ENCODE peak calls at places on chromosomes 12 and 14, in six cellular contexts. One of them, this sample, is unnamed.

GRCh38 chr14:49612671-49613070 is 7.8 kb downstream of the RPL36AL start:
- DNase-seq in GOT3: no peak
- DNase-seq in activated T-helper 1 cell treated with Interleukin-2 at 50 U/mL for 16 hours: no peak
- DNase-seq in stimulated activated effector memory CD8-positive, alpha-beta T cell treated with anti-CD3 and anti-CD28 coated beads, Interleukin-12 subunit alpha, Interleukin-12 subunit beta, amount 100 ng/mL, for 72 hours: no peak
- DNase-seq in activated CD4-positive, alpha-beta memory T cell treated with anti-CD3 and anti-CD28 coated beads, Interleukin-2, amount 10 ng/mL, durations not matched to agents 7 days and 5 days: no peak
- DNase-seq in KBM-7: no peak
- DNase-seq in this sample: no peak

GRCh38 chr14:45253754-45254300 is 825 bp upstream of the MIS18BP1 start:
- DNase-seq in stimulated activated effector memory CD8-positive, alpha-beta T cell treated with anti-CD3 and anti-CD28 coated beads, Interleukin-12 subunit alpha, Interleukin-12 subunit beta, amount 100 ng/mL, for 72 hours: no peak
- DNase-seq in KBM-7: no peak
- DNase-seq in activated T-helper 1 cell treated with Interleukin-2 at 50 U/mL for 16 hours: no peak
- DNase-seq in activated CD4-positive, alpha-beta memory T cell treated with anti-CD3 and anti-CD28 coated beads, Interleukin-2, amount 10 ng/mL, durations not matched to agents 7 days and 5 days: no peak
- DNase-seq in GOT3: no peak
- DNase-seq in this sample: no peak

GRCh38 chr14:101586531-101587402 is 25.5 kb downstream of the DIO3 start:
- DNase-seq in KBM-7: no peak
- DNase-seq in GOT3: no peak
- DNase-seq in stimulated activated effector memory CD8-positive, alpha-beta T cell treated with anti-CD3 and anti-CD28 coated beads, Interleukin-12 subunit alpha, Interleukin-12 subunit beta, amount 100 ng/mL, for 72 hours: no peak
- DNase-seq in activated T-helper 1 cell treated with Interleukin-2 at 50 U/mL for 16 hours: no peak
- DNase-seq in activated CD4-positive, alpha-beta memory T cell treated with anti-CD3 and anti-CD28 coated beads, Interleukin-2, amount 10 ng/mL, durations not matched to agents 7 days and 5 days: no peak
- DNase-seq in this sample: no peak

GRCh38 chr14:90677484-90678045 is 138.7 kb downstream of the TTC7B start:
- DNase-seq in activated T-helper 1 cell treated with Interleukin-2 at 50 U/mL for 16 hours: no peak
- DNase-seq in activated CD4-positive, alpha-beta memory T cell treated with anti-CD3 and anti-CD28 coated beads, Interleukin-2, amount 10 ng/mL, durations not matched to agents 7 days and 5 days: no peak
- DNase-seq in stimulated activated effector memory CD8-positive, alpha-beta T cell treated with anti-CD3 and anti-CD28 coated beads, Interleukin-12 subunit alpha, Interleukin-12 subunit beta, amount 100 ng/mL, for 72 hours: no peak
- DNase-seq in GOT3: no peak
- DNase-seq in KBM-7: no peak
- DNase-seq in this sample: no peak

GRCh38 chr14:100424504-100425453 is 101.6 kb downstream of the SLC25A47 start:
- DNase-seq in stimulated activated effector memory CD8-positive, alpha-beta T cell treated with anti-CD3 and anti-CD28 coated beads, Interleukin-12 subunit alpha, Interleukin-12 subunit beta, amount 100 ng/mL, for 72 hours: no peak
- DNase-seq in activated T-helper 1 cell treated with Interleukin-2 at 50 U/mL for 16 hours: no peak
- DNase-seq in KBM-7: no peak
- DNase-seq in GOT3: no peak
- DNase-seq in activated CD4-positive, alpha-beta memory T cell treated with anti-CD3 and anti-CD28 coated beads, Interleukin-2, amount 10 ng/mL, durations not matched to agents 7 days and 5 days: peak; percentile 22
- DNase-seq in this sample: no peak

GRCh38 chr14:37036669-37037341 is 135.6 kb downstream of the SLC25A21 start:
- DNase-seq in stimulated activated effector memory CD8-positive, alpha-beta T cell treated with anti-CD3 and anti-CD28 coated beads, Interleukin-12 subunit alpha, Interleukin-12 subunit beta, amount 100 ng/mL, for 72 hours: no peak
- DNase-seq in activated T-helper 1 cell treated with Interleukin-2 at 50 U/mL for 16 hours: no peak
- DNase-seq in KBM-7: peak; percentile 33
- DNase-seq in activated CD4-positive, alpha-beta memory T cell treated with anti-CD3 and anti-CD28 coated beads, Interleukin-2, amount 10 ng/mL, durations not matched to agents 7 days and 5 days: no peak
- DNase-seq in GOT3: no peak
- DNase-seq in this sample: no peak

GRCh38 chr14:60331201-60332045 is 82.4 kb downstream of the PPM1A start:
- DNase-seq in stimulated activated effector memory CD8-positive, alpha-beta T cell treated with anti-CD3 and anti-CD28 coated beads, Interleukin-12 subunit alpha, Interleukin-12 subunit beta, amount 100 ng/mL, for 72 hours: peak; percentile 73
- DNase-seq in activated T-helper 1 cell treated with Interleukin-2 at 50 U/mL for 16 hours: peak; percentile 42
- DNase-seq in activated CD4-positive, alpha-beta memory T cell treated with anti-CD3 and anti-CD28 coated beads, Interleukin-2, amount 10 ng/mL, durations not matched to agents 7 days and 5 days: peak; percentile 81
- DNase-seq in GOT3: no peak
- DNase-seq in KBM-7: peak; percentile 73
- DNase-seq in this sample: peak; percentile 62

GRCh38 chr14:57889245-57889644 is 23.4 kb upstream of the SLC35F4 start:
- DNase-seq in activated CD4-positive, alpha-beta memory T cell treated with anti-CD3 and anti-CD28 coated beads, Interleukin-2, amount 10 ng/mL, durations not matched to agents 7 days and 5 days: no peak
- DNase-seq in stimulated activated effector memory CD8-positive, alpha-beta T cell treated with anti-CD3 and anti-CD28 coated beads, Interleukin-12 subunit alpha, Interleukin-12 subunit beta, amount 100 ng/mL, for 72 hours: no peak
- DNase-seq in KBM-7: no peak
- DNase-seq in activated T-helper 1 cell treated with Interleukin-2 at 50 U/mL for 16 hours: no peak
- DNase-seq in GOT3: no peak
- DNase-seq in this sample: no peak

GRCh38 chr12:59372971-59373370 is 222.9 kb upstream of the SLC16A7 start:
- DNase-seq in GOT3: no peak
- DNase-seq in stimulated activated effector memory CD8-positive, alpha-beta T cell treated with anti-CD3 and anti-CD28 coated beads, Interleukin-12 subunit alpha, Interleukin-12 subunit beta, amount 100 ng/mL, for 72 hours: no peak
- DNase-seq in activated CD4-positive, alpha-beta memory T cell treated with anti-CD3 and anti-CD28 coated beads, Interleukin-2, amount 10 ng/mL, durations not matched to agents 7 days and 5 days: no peak
- DNase-seq in KBM-7: peak; percentile 4
- DNase-seq in activated T-helper 1 cell treated with Interleukin-2 at 50 U/mL for 16 hours: no peak
- DNase-seq in this sample: no peak

GRCh38 chr12:76080729-76081415 is 3.6 kb downstream of the NAP1L1 start:
- DNase-seq in KBM-7: no peak
- DNase-seq in stimulated activated effector memory CD8-positive, alpha-beta T cell treated with anti-CD3 and anti-CD28 coated beads, Interleukin-12 subunit alpha, Interleukin-12 subunit beta, amount 100 ng/mL, for 72 hours: no peak
- DNase-seq in activated CD4-positive, alpha-beta memory T cell treated with anti-CD3 and anti-CD28 coated beads, Interleukin-2, amount 10 ng/mL, durations not matched to agents 7 days and 5 days: no peak
- DNase-seq in GOT3: no peak
- DNase-seq in activated T-helper 1 cell treated with Interleukin-2 at 50 U/mL for 16 hours: no peak
- DNase-seq in this sample: no peak

GRCh38 chr12:30578426-30578825 is 117.2 kb downstream of the IPO8 start:
- DNase-seq in activated T-helper 1 cell treated with Interleukin-2 at 50 U/mL for 16 hours: no peak
- DNase-seq in stimulated activated effector memory CD8-positive, alpha-beta T cell treated with anti-CD3 and anti-CD28 coated beads, Interleukin-12 subunit alpha, Interleukin-12 subunit beta, amount 100 ng/mL, for 72 hours: no peak
- DNase-seq in GOT3: no peak
- DNase-seq in KBM-7: no peak
- DNase-seq in activated CD4-positive, alpha-beta memory T cell treated with anti-CD3 and anti-CD28 coated beads, Interleukin-2, amount 10 ng/mL, durations not matched to agents 7 days and 5 days: no peak
- DNase-seq in this sample: no peak

GRCh38 chr14:105854600-105855245 is 328.3 kb downstream of the TMEM121 start:
- DNase-seq in KBM-7: no peak
- DNase-seq in activated T-helper 1 cell treated with Interleukin-2 at 50 U/mL for 16 hours: no peak
- DNase-seq in GOT3: no peak
- DNase-seq in stimulated activated effector memory CD8-positive, alpha-beta T cell treated with anti-CD3 and anti-CD28 coated beads, Interleukin-12 subunit alpha, Interleukin-12 subunit beta, amount 100 ng/mL, for 72 hours: no peak
- DNase-seq in activated CD4-positive, alpha-beta memory T cell treated with anti-CD3 and anti-CD28 coated beads, Interleukin-2, amount 10 ng/mL, durations not matched to agents 7 days and 5 days: no peak
- DNase-seq in this sample: no peak

GRCh38 chr14:77220246-77221017 is 38.8 kb downstream of the TMEM63C start:
- DNase-seq in stimulated activated effector memory CD8-positive, alpha-beta T cell treated with anti-CD3 and anti-CD28 coated beads, Interleukin-12 subunit alpha, Interleukin-12 subunit beta, amount 100 ng/mL, for 72 hours: no peak
- DNase-seq in GOT3: no peak
- DNase-seq in KBM-7: no peak
- DNase-seq in activated CD4-positive, alpha-beta memory T cell treated with anti-CD3 and anti-CD28 coated beads, Interleukin-2, amount 10 ng/mL, durations not matched to agents 7 days and 5 days: no peak
- DNase-seq in activated T-helper 1 cell treated with Interleukin-2 at 50 U/mL for 16 hours: no peak
- DNase-seq in this sample: no peak

GRCh38 chr12:23168459-23168858 is 543.5 kb downstream of the ETNK1 start:
- DNase-seq in activated T-helper 1 cell treated with Interleukin-2 at 50 U/mL for 16 hours: no peak
- DNase-seq in GOT3: no peak
- DNase-seq in KBM-7: no peak
- DNase-seq in stimulated activated effector memory CD8-positive, alpha-beta T cell treated with anti-CD3 and anti-CD28 coated beads, Interleukin-12 subunit alpha, Interleukin-12 subunit beta, amount 100 ng/mL, for 72 hours: no peak
- DNase-seq in activated CD4-positive, alpha-beta memory T cell treated with anti-CD3 and anti-CD28 coated beads, Interleukin-2, amount 10 ng/mL, durations not matched to agents 7 days and 5 days: no peak
- DNase-seq in this sample: no peak

GRCh38 chr12:111074559-111074958 is 154.2 kb upstream of the MYL2 start:
- DNase-seq in activated CD4-positive, alpha-beta memory T cell treated with anti-CD3 and anti-CD28 coated beads, Interleukin-2, amount 10 ng/mL, durations not matched to agents 7 days and 5 days: no peak
- DNase-seq in KBM-7: no peak
- DNase-seq in stimulated activated effector memory CD8-positive, alpha-beta T cell treated with anti-CD3 and anti-CD28 coated beads, Interleukin-12 subunit alpha, Interleukin-12 subunit beta, amount 100 ng/mL, for 72 hours: no peak
- DNase-seq in GOT3: no peak
- DNase-seq in activated T-helper 1 cell treated with Interleukin-2 at 50 U/mL for 16 hours: no peak
- DNase-seq in this sample: no peak

GRCh38 chr14:99596772-99597171 is 7.2 kb downstream of the CCDC85C start:
- DNase-seq in stimulated activated effector memory CD8-positive, alpha-beta T cell treated with anti-CD3 and anti-CD28 coated beads, Interleukin-12 subunit alpha, Interleukin-12 subunit beta, amount 100 ng/mL, for 72 hours: no peak
- DNase-seq in activated CD4-positive, alpha-beta memory T cell treated with anti-CD3 and anti-CD28 coated beads, Interleukin-2, amount 10 ng/mL, durations not matched to agents 7 days and 5 days: no peak
- DNase-seq in KBM-7: no peak
- DNase-seq in GOT3: no peak
- DNase-seq in activated T-helper 1 cell treated with Interleukin-2 at 50 U/mL for 16 hours: no peak
- DNase-seq in this sample: no peak

GRCh38 chr14:57408634-57409033 is 18.2 kb downstream of the NAA30 start:
- DNase-seq in stimulated activated effector memory CD8-positive, alpha-beta T cell treated with anti-CD3 and anti-CD28 coated beads, Interleukin-12 subunit alpha, Interleukin-12 subunit beta, amount 100 ng/mL, for 72 hours: no peak
- DNase-seq in GOT3: no peak
- DNase-seq in activated CD4-positive, alpha-beta memory T cell treated with anti-CD3 and anti-CD28 coated beads, Interleukin-2, amount 10 ng/mL, durations not matched to agents 7 days and 5 days: no peak
- DNase-seq in activated T-helper 1 cell treated with Interleukin-2 at 50 U/mL for 16 hours: no peak
- DNase-seq in KBM-7: no peak
- DNase-seq in this sample: no peak

GRCh38 chr14:43105305-43105704 is 1401.8 kb downstream of the FSCB start:
- DNase-seq in activated CD4-positive, alpha-beta memory T cell treated with anti-CD3 and anti-CD28 coated beads, Interleukin-2, amount 10 ng/mL, durations not matched to agents 7 days and 5 days: no peak
- DNase-seq in activated T-helper 1 cell treated with Interleukin-2 at 50 U/mL for 16 hours: no peak
- DNase-seq in stimulated activated effector memory CD8-positive, alpha-beta T cell treated with anti-CD3 and anti-CD28 coated beads, Interleukin-12 subunit alpha, Interleukin-12 subunit beta, amount 100 ng/mL, for 72 hours: no peak
- DNase-seq in GOT3: no peak
- DNase-seq in KBM-7: no peak
- DNase-seq in this sample: no peak

GRCh38 chr12:91139264-91139663 is 28.0 kb upstream of the LUM start:
- DNase-seq in activated T-helper 1 cell treated with Interleukin-2 at 50 U/mL for 16 hours: no peak
- DNase-seq in stimulated activated effector memory CD8-positive, alpha-beta T cell treated with anti-CD3 and anti-CD28 coated beads, Interleukin-12 subunit alpha, Interleukin-12 subunit beta, amount 100 ng/mL, for 72 hours: no peak
- DNase-seq in GOT3: no peak
- DNase-seq in activated CD4-positive, alpha-beta memory T cell treated with anti-CD3 and anti-CD28 coated beads, Interleukin-2, amount 10 ng/mL, durations not matched to agents 7 days and 5 days: no peak
- DNase-seq in KBM-7: no peak
- DNase-seq in this sample: no peak

GRCh38 chr12:51160814-51161459 is 12.0 kb downstream of the TFCP2 start:
- DNase-seq in GOT3: no peak
- DNase-seq in KBM-7: no peak
- DNase-seq in activated T-helper 1 cell treated with Interleukin-2 at 50 U/mL for 16 hours: no peak
- DNase-seq in activated CD4-positive, alpha-beta memory T cell treated with anti-CD3 and anti-CD28 coated beads, Interleukin-2, amount 10 ng/mL, durations not matched to agents 7 days and 5 days: no peak
- DNase-seq in stimulated activated effector memory CD8-positive, alpha-beta T cell treated with anti-CD3 and anti-CD28 coated beads, Interleukin-12 subunit alpha, Interleukin-12 subunit beta, amount 100 ng/mL, for 72 hours: no peak
- DNase-seq in this sample: no peak

GRCh38 chr12:41459815-41460214 is 271.7 kb downstream of the PDZRN4 start:
- DNase-seq in stimulated activated effector memory CD8-positive, alpha-beta T cell treated with anti-CD3 and anti-CD28 coated beads, Interleukin-12 subunit alpha, Interleukin-12 subunit beta, amount 100 ng/mL, for 72 hours: no peak
- DNase-seq in GOT3: no peak
- DNase-seq in activated T-helper 1 cell treated with Interleukin-2 at 50 U/mL for 16 hours: no peak
- DNase-seq in KBM-7: no peak
- DNase-seq in activated CD4-positive, alpha-beta memory T cell treated with anti-CD3 and anti-CD28 coated beads, Interleukin-2, amount 10 ng/mL, durations not matched to agents 7 days and 5 days: no peak
- DNase-seq in this sample: no peak

GRCh38 chr14:94643316-94644101 is 31.3 kb downstream of the SERPINA3 start:
- DNase-seq in activated CD4-positive, alpha-beta memory T cell treated with anti-CD3 and anti-CD28 coated beads, Interleukin-2, amount 10 ng/mL, durations not matched to agents 7 days and 5 days: no peak
- DNase-seq in activated T-helper 1 cell treated with Interleukin-2 at 50 U/mL for 16 hours: no peak
- DNase-seq in stimulated activated effector memory CD8-positive, alpha-beta T cell treated with anti-CD3 and anti-CD28 coated beads, Interleukin-12 subunit alpha, Interleukin-12 subunit beta, amount 100 ng/mL, for 72 hours: no peak
- DNase-seq in KBM-7: no peak
- DNase-seq in GOT3: no peak
- DNase-seq in this sample: no peak

GRCh38 chr14:101361044-101361443 is 200.3 kb upstream of the DIO3 start:
- DNase-seq in stimulated activated effector memory CD8-positive, alpha-beta T cell treated with anti-CD3 and anti-CD28 coated beads, Interleukin-12 subunit alpha, Interleukin-12 subunit beta, amount 100 ng/mL, for 72 hours: no peak
- DNase-seq in GOT3: no peak
- DNase-seq in KBM-7: no peak
- DNase-seq in activated T-helper 1 cell treated with Interleukin-2 at 50 U/mL for 16 hours: no peak
- DNase-seq in activated CD4-positive, alpha-beta memory T cell treated with anti-CD3 and anti-CD28 coated beads, Interleukin-2, amount 10 ng/mL, durations not matched to agents 7 days and 5 days: peak; percentile 3
- DNase-seq in this sample: no peak

GRCh38 chr12:31832740-31833540 is 104.1 kb upstream of the AMN1 start:
- DNase-seq in activated CD4-positive, alpha-beta memory T cell treated with anti-CD3 and anti-CD28 coated beads, Interleukin-2, amount 10 ng/mL, durations not matched to agents 7 days and 5 days: peak; percentile 27
- DNase-seq in KBM-7: peak; percentile 98
- DNase-seq in GOT3: no peak
- DNase-seq in activated T-helper 1 cell treated with Interleukin-2 at 50 U/mL for 16 hours: no peak
- DNase-seq in stimulated activated effector memory CD8-positive, alpha-beta T cell treated with anti-CD3 and anti-CD28 coated beads, Interleukin-12 subunit alpha, Interleukin-12 subunit beta, amount 100 ng/mL, for 72 hours: peak; percentile 5
- DNase-seq in this sample: no peak

GRCh38 chr12:123034865-123035264 is 54.4 kb downstream of the ARL6IP4 start:
- DNase-seq in activated CD4-positive, alpha-beta memory T cell treated with anti-CD3 and anti-CD28 coated beads, Interleukin-2, amount 10 ng/mL, durations not matched to agents 7 days and 5 days: no peak
- DNase-seq in activated T-helper 1 cell treated with Interleukin-2 at 50 U/mL for 16 hours: no peak
- DNase-seq in GOT3: peak; percentile 9
- DNase-seq in stimulated activated effector memory CD8-positive, alpha-beta T cell treated with anti-CD3 and anti-CD28 coated beads, Interleukin-12 subunit alpha, Interleukin-12 subunit beta, amount 100 ng/mL, for 72 hours: no peak
- DNase-seq in KBM-7: peak; percentile 20
- DNase-seq in this sample: no peak

GRCh38 chr12:90055071-90055470 is 346.4 kb upstream of the ATP2B1 start:
- DNase-seq in stimulated activated effector memory CD8-positive, alpha-beta T cell treated with anti-CD3 and anti-CD28 coated beads, Interleukin-12 subunit alpha, Interleukin-12 subunit beta, amount 100 ng/mL, for 72 hours: no peak
- DNase-seq in KBM-7: no peak
- DNase-seq in GOT3: no peak
- DNase-seq in activated CD4-positive, alpha-beta memory T cell treated with anti-CD3 and anti-CD28 coated beads, Interleukin-2, amount 10 ng/mL, durations not matched to agents 7 days and 5 days: no peak
- DNase-seq in activated T-helper 1 cell treated with Interleukin-2 at 50 U/mL for 16 hours: no peak
- DNase-seq in this sample: no peak

GRCh38 chr12:131831021-131831571 is 2.9 kb downstream of the MMP17 start:
- DNase-seq in activated CD4-positive, alpha-beta memory T cell treated with anti-CD3 and anti-CD28 coated beads, Interleukin-2, amount 10 ng/mL, durations not matched to agents 7 days and 5 days: no peak
- DNase-seq in GOT3: no peak
- DNase-seq in activated T-helper 1 cell treated with Interleukin-2 at 50 U/mL for 16 hours: no peak
- DNase-seq in stimulated activated effector memory CD8-positive, alpha-beta T cell treated with anti-CD3 and anti-CD28 coated beads, Interleukin-12 subunit alpha, Interleukin-12 subunit beta, amount 100 ng/mL, for 72 hours: no peak
- DNase-seq in KBM-7: no peak
- DNase-seq in this sample: peak; percentile 6

GRCh38 chr12:48852734-48853168 is 788 bp upstream of the DDX23 start:
- DNase-seq in KBM-7: no peak
- DNase-seq in activated CD4-positive, alpha-beta memory T cell treated with anti-CD3 and anti-CD28 coated beads, Interleukin-2, amount 10 ng/mL, durations not matched to agents 7 days and 5 days: no peak
- DNase-seq in GOT3: no peak
- DNase-seq in activated T-helper 1 cell treated with Interleukin-2 at 50 U/mL for 16 hours: no peak
- DNase-seq in stimulated activated effector memory CD8-positive, alpha-beta T cell treated with anti-CD3 and anti-CD28 coated beads, Interleukin-12 subunit alpha, Interleukin-12 subunit beta, amount 100 ng/mL, for 72 hours: no peak
- DNase-seq in this sample: no peak

GRCh38 chr14:105581551-105582341 is 55.4 kb downstream of the TMEM121 start:
- DNase-seq in activated T-helper 1 cell treated with Interleukin-2 at 50 U/mL for 16 hours: no peak
- DNase-seq in KBM-7: no peak
- DNase-seq in activated CD4-positive, alpha-beta memory T cell treated with anti-CD3 and anti-CD28 coated beads, Interleukin-2, amount 10 ng/mL, durations not matched to agents 7 days and 5 days: no peak
- DNase-seq in stimulated activated effector memory CD8-positive, alpha-beta T cell treated with anti-CD3 and anti-CD28 coated beads, Interleukin-12 subunit alpha, Interleukin-12 subunit beta, amount 100 ng/mL, for 72 hours: no peak
- DNase-seq in GOT3: no peak
- DNase-seq in this sample: no peak

GRCh38 chr12:95738024-95738611 is 52.4 kb downstream of the NTN4 start:
- DNase-seq in KBM-7: no peak
- DNase-seq in GOT3: no peak
- DNase-seq in activated T-helper 1 cell treated with Interleukin-2 at 50 U/mL for 16 hours: no peak
- DNase-seq in stimulated activated effector memory CD8-positive, alpha-beta T cell treated with anti-CD3 and anti-CD28 coated beads, Interleukin-12 subunit alpha, Interleukin-12 subunit beta, amount 100 ng/mL, for 72 hours: no peak
- DNase-seq in activated CD4-positive, alpha-beta memory T cell treated with anti-CD3 and anti-CD28 coated beads, Interleukin-2, amount 10 ng/mL, durations not matched to agents 7 days and 5 days: no peak
- DNase-seq in this sample: no peak